ENCODE peak calls at places on chromosome 13, in four cellular contexts. A is NCI-H2171 treated with DMSO at 0.1 percent for 48 hours; X is smooth muscle cell of the brain vasculature; Y is stimulated activated CD4-positive, alpha-beta T cell treated with anti-CD3 and anti-CD28 coated beads, TNF-alpha, amount 100 ng/mL, for 1 hour. K is an unnamed sample.

GRCh38 chr13:52949744-52950143 is 78.9 kb upstream of the OLFM4 start:
- DNase-seq in A (no peak), Y (no peak), X (no peak), K (no peak)

GRCh38 chr13:110869805-110870706 is 44.8 kb downstream of the ANKRD10 start:
- DNase-seq in A (peak), Y (no peak), X (peak), K (peak)

GRCh38 chr13:94031609-94032008 is 447.9 kb downstream of the DCT start:
- DNase-seq in A (no peak), X (no peak), Y (no peak), K (no peak)

GRCh38 chr13:50170447-50171037 is 155.3 kb downstream of the KCNRG start:
- DNase-seq in X (no peak), Y (no peak), A (no peak), K (no peak)

GRCh38 chr13:23754506-23754905 is 134.7 kb downstream of the MIPEP start:
- DNase-seq in X (no peak), Y (no peak), A (no peak), K (no peak)

GRCh38 chr13:82062772-82063171 is 1721.8 kb upstream of the SPRY2 start:
- DNase-seq in Y (no peak), A (no peak), X (no peak), K (no peak)

GRCh38 chr13:78265098-78265497 is 338.3 kb downstream of the POU4F1 start:
- DNase-seq in X (no peak), A (no peak), Y (no peak), K (no peak)

GRCh38 chr13:113083402-113084061 is 22.1 kb upstream of the F7 start:
- DNase-seq in X (no peak), Y (no peak), A (no peak), K (no peak)

GRCh38 chr13:100035936-100036335 is 53.0 kb upstream of the PCCA start:
- DNase-seq in A (no peak), Y (no peak), X (no peak), K (no peak)

GRCh38 chr13:79749985-79750551 is 269.1 kb downstream of the NDFIP2 start:
- DNase-seq in A (no peak), X (peak), Y (no peak), K (peak)

GRCh38 chr13:41563501-41564001 is 106.2 kb downstream of the RGCC start:
- DNase-seq in Y (no peak), X (peak), A (no peak), K (peak)

GRCh38 chr13:61410669-61411297 is 4.9 kb downstream of the PCDH20 start:
- DNase-seq in X (no peak), A (peak), Y (no peak), K (no peak)

GRCh38 chr13:72383646-72384045 is 343.8 kb downstream of the MZT1 start:
- DNase-seq in X (no peak), Y (no peak), A (no peak), K (no peak)

GRCh38 chr13:93169980-93170379 is 56.6 kb upstream of the GPC6 start:
- DNase-seq in Y (no peak), X (no peak), A (no peak), K (no peak)

GRCh38 chr13:42377640-42378382 is 105.9 kb downstream of the AKAP11 start:
- DNase-seq in A (peak), Y (no peak), X (no peak), K (no peak)

GRCh38 chr13:31675521-31675953 is 63.8 kb upstream of the RXFP2 start:
- DNase-seq in A (no peak), Y (no peak), X (no peak), K (no peak)

GRCh38 chr13:49667773-49668172 is 23.5 kb downstream of the EBPL start:
- DNase-seq in X (no peak), A (no peak), Y (no peak), K (no peak)

GRCh38 chr13:35630551-35631275 is 154.2 kb upstream of the MAB21L1 start:
- DNase-seq in A (peak), Y (no peak), X (peak), K (peak)

GRCh38 chr13:109610517-109610916 is 175.9 kb downstream of the IRS2 start:
- DNase-seq in X (no peak), A (no peak), Y (peak), K (no peak)

GRCh38 chr13:100913143-100913542 is 238.5 kb upstream of the TMTC4 start:
- DNase-seq in Y (no peak), X (no peak), A (no peak), K (no peak)

GRCh38 chr13:36601186-36601585 is 72.6 kb upstream of the SERTM1 start:
- DNase-seq in A (no peak), X (no peak), Y (no peak), K (no peak)

GRCh38 chr13:67366533-67366932 is 136.4 kb upstream of the PCDH9 start:
- DNase-seq in Y (no peak), A (peak), X (no peak), K (no peak)

GRCh38 chr13:99225078-99225477 is 24.4 kb downstream of the UBAC2 start:
- DNase-seq in X (no peak), Y (no peak), A (no peak), K (no peak)

GRCh38 chr13:33953203-33953602 is 135.3 kb downstream of the RFC3 start:
- DNase-seq in A (no peak), Y (no peak), X (no peak), K (peak)

GRCh38 chr13:32164622-32165268 is 133.2 kb downstream of the FRY start:
- DNase-seq in A (peak), Y (no peak), X (peak), K (no peak)

GRCh38 chr13:40981949-40982348 is 37.2 kb downstream of the ELF1 start:
- DNase-seq in X (no peak), Y (no peak), A (no peak), K (no peak)

GRCh38 chr13:29969286-29969685 is 118.9 kb upstream of the UBL3 start:
- DNase-seq in X (no peak), Y (no peak), A (no peak), K (peak)

GRCh38 chr13:81487151-81487550 is 1146.2 kb upstream of the SPRY2 start:
- DNase-seq in X (no peak), Y (no peak), A (no peak), K (no peak)

GRCh38 chr13:28867564-28867963 is 47.4 kb downstream of the MTUS2 start:
- DNase-seq in A (no peak), X (no peak), Y (no peak), K (no peak)

GRCh38 chr13:110971486-110971885 is 56.6 kb upstream of the ANKRD10 start:
- DNase-seq in X (no peak), A (no peak), Y (no peak), K (no peak)

K was measured in AG09319.